ENCODE peak calls at places on chromosome 10, in ten cellular contexts. H is T-helper 2 cell, W is NCI-H2029 treated with DMSO at 0.1 percent for 48 hours, F is Calu3, D is NCI-H69, X is HAP-1, E is AG09309, N is sigmoid colon, S is A549, R is EH. M is an unnamed sample.

GRCh38 chr10:78621183-78621789 is 447.5 kb upstream of the ZMIZ1 start:
- DNase-seq in E (no peak), D (peak), N (no peak), W (peak), H (no peak), F (peak), X (no peak), S (no peak), R (no peak), M (no peak)

GRCh38 chr10:88216976-88217375 is 353.6 kb downstream of the PTEN start:
- DNase-seq in R (no peak), D (peak), W (no peak), E (no peak), F (no peak), X (no peak), N (no peak), H (no peak), S (no peak), M (no peak)

GRCh38 chr10:96685297-96685696 is 35.0 kb downstream of the PIK3AP1 start:
- DNase-seq in R (peak), W (no peak), N (no peak), S (no peak), X (no peak), E (no peak), F (no peak), D (no peak), H (no peak), M (no peak)

GRCh38 chr10:33015798-33016547 is 57.9 kb upstream of the ITGB1 start:
- DNase-seq in E (no peak), D (no peak), N (no peak), W (no peak), X (no peak), R (peak), S (no peak), H (no peak), F (no peak), M (no peak)

GRCh38 chr10:35691522-35692236 is 49.6 kb upstream of the FZD8 start:
- DNase-seq in H (no peak), R (no peak), S (no peak), E (no peak), W (peak), D (peak), N (no peak), F (no peak), X (no peak), M (no peak)

GRCh38 chr10:27256790-27257189 is 16.2 kb upstream of the ACBD5 start:
- DNase-seq in N (no peak), S (no peak), E (no peak), H (no peak), R (no peak), W (no peak), F (no peak), X (no peak), D (no peak), M (no peak)

GRCh38 chr10:3656214-3656613 is 128.8 kb downstream of the KLF6 start:
- DNase-seq in F (no peak), R (no peak), N (no peak), S (no peak), X (no peak), H (no peak), D (no peak), E (no peak), W (no peak), M (no peak)

GRCh38 chr10:113329121-113329596 is 223.7 kb upstream of the HABP2 start:
- DNase-seq in W (no peak), E (peak), S (no peak), X (no peak), R (peak), N (no peak), D (no peak), F (no peak), H (no peak), M (no peak)

GRCh38 chr10:29859521-29860130 is 199.8 kb downstream of the JCAD start:
- DNase-seq in E (peak), S (no peak), D (no peak), N (no peak), F (no peak), W (no peak), H (no peak), R (peak), X (no peak), M (no peak)

GRCh38 chr10:102501201-102502028 is 1.1 kb downstream of the ACTR1A start:
- DNase-seq in H (no peak), X (no peak), N (no peak), S (no peak), F (no peak), E (no peak), D (no peak), R (peak), W (no peak), M (no peak)

GRCh38 chr10:22986771-22987542 is 59.1 kb downstream of the ARMC3 start:
- DNase-seq in S (no peak), N (no peak), W (no peak), F (no peak), E (peak), R (peak), D (peak), X (no peak), H (no peak), M (no peak)

GRCh38 chr10:44673245-44673999 is 237.7 kb upstream of the TMEM72 start:
- DNase-seq in F (no peak), D (no peak), X (no peak), N (no peak), R (no peak), E (no peak), S (no peak), W (peak), H (no peak), M (no peak)

GRCh38 chr10:84743483-84743882 is 415.1 kb downstream of the CCSER2 start:
- DNase-seq in F (no peak), N (no peak), X (no peak), D (peak), W (no peak), E (no peak), R (no peak), S (no peak), H (no peak), M (no peak)

GRCh38 chr10:86836044-86836443 is 79.6 kb downstream of the BMPR1A start:
- DNase-seq in S (no peak), F (no peak), R (no peak), H (no peak), N (no peak), W (no peak), X (no peak), E (no peak), D (no peak), M (no peak)

GRCh38 chr10:121539757-121540156 is 58.5 kb downstream of the FGFR2 start:
- DNase-seq in S (no peak), D (no peak), W (no peak), X (no peak), N (no peak), F (no peak), E (no peak), R (no peak), H (no peak), M (no peak)

GRCh38 chr10:35819011-35819410 is 176.9 kb upstream of the FZD8 start:
- DNase-seq in F (no peak), E (no peak), N (no peak), W (no peak), X (no peak), H (no peak), S (no peak), R (no peak), D (no peak), M (no peak)

GRCh38 chr10:22541900-22542299 is 172.5 kb downstream of the PIP4K2A start:
- DNase-seq in F (no peak), R (no peak), W (no peak), H (no peak), E (no peak), X (no peak), N (no peak), D (no peak), S (no peak), M (no peak)

GRCh38 chr10:98030093-98030821 is at the start of gene CRTAC1:
- DNase-seq in H (no peak), S (peak), X (peak), D (peak), W (no peak), E (no peak), F (no peak), N (peak), R (peak), M (peak)

GRCh38 chr10:120741415-120741814 is 109.7 kb upstream of the WDR11 start:
- DNase-seq in R (no peak), E (no peak), X (no peak), S (no peak), H (no peak), W (no peak), F (no peak), N (no peak), D (peak), M (no peak)